ENCODE peak calls at places on chromosomes 11 and 22, in ten cellular contexts. One of them, this sample, is unnamed.

GRCh38 chr11:12404461-12404860 is 27.1 kb downstream of the PARVA start:
- DNase-seq in fibroblast of lung: no peak
- DNase-seq in H1: no peak
- DNase-seq in K562: no peak
- DNase-seq in neural progenitor cell: no peak
- DNase-seq in mammary epithelial cell: no peak
- DNase-seq in hepatocyte: no peak
- DNase-seq in HCT116: no peak
- DNase-seq in astrocyte: no peak
- DNase-seq in MM.1S: no peak
- DNase-seq in this sample: no peak

GRCh38 chr11:129828301-129828836 is 12.7 kb downstream of the TMEM45B start:
- DNase-seq in HCT116: peak
- DNase-seq in mammary epithelial cell: peak
- DNase-seq in hepatocyte: peak
- DNase-seq in fibroblast of lung: no peak
- DNase-seq in astrocyte: no peak
- DNase-seq in neural progenitor cell: no peak
- DNase-seq in H1: no peak
- DNase-seq in MM.1S: no peak
- DNase-seq in K562: no peak
- DNase-seq in this sample: no peak

GRCh38 chr11:119380816-119381185 is 689 bp downstream of the USP2 start:
- DNase-seq in H1: no peak
- DNase-seq in K562: no peak
- DNase-seq in fibroblast of lung: no peak
- DNase-seq in mammary epithelial cell: no peak
- DNase-seq in MM.1S: no peak
- DNase-seq in HCT116: no peak
- DNase-seq in hepatocyte: no peak
- DNase-seq in astrocyte: no peak
- DNase-seq in neural progenitor cell: peak
- DNase-seq in this sample: peak

GRCh38 chr11:116851631-116852030 is 14.2 kb upstream of the APOA1 start:
- DNase-seq in MM.1S: no peak
- DNase-seq in K562: no peak
- DNase-seq in mammary epithelial cell: no peak
- DNase-seq in H1: no peak
- DNase-seq in astrocyte: no peak
- DNase-seq in neural progenitor cell: no peak
- DNase-seq in HCT116: no peak
- DNase-seq in hepatocyte: no peak
- DNase-seq in fibroblast of lung: no peak
- DNase-seq in this sample: peak

GRCh38 chr11:12090061-12090572 is 20.3 kb upstream of the MICAL2 start:
- DNase-seq in HCT116: peak
- DNase-seq in mammary epithelial cell: peak
- DNase-seq in K562: peak
- DNase-seq in H1: no peak
- DNase-seq in hepatocyte: no peak
- DNase-seq in astrocyte: peak
- DNase-seq in neural progenitor cell: no peak
- DNase-seq in MM.1S: no peak
- DNase-seq in fibroblast of lung: peak
- DNase-seq in this sample: no peak

GRCh38 chr22:37177221-37177620 is 10.8 kb downstream of the C1QTNF6 start:
- DNase-seq in fibroblast of lung: no peak
- DNase-seq in K562: no peak
- DNase-seq in neural progenitor cell: no peak
- DNase-seq in astrocyte: no peak
- DNase-seq in H1: no peak
- DNase-seq in hepatocyte: no peak
- DNase-seq in HCT116: no peak
- DNase-seq in mammary epithelial cell: no peak
- DNase-seq in MM.1S: no peak
- DNase-seq in this sample: no peak

GRCh38 chr11:88604255-88604654 is 266.7 kb upstream of the CTSC start:
- DNase-seq in hepatocyte: no peak
- DNase-seq in K562: no peak
- DNase-seq in mammary epithelial cell: peak
- DNase-seq in neural progenitor cell: no peak
- DNase-seq in HCT116: no peak
- DNase-seq in MM.1S: no peak
- DNase-seq in fibroblast of lung: peak
- DNase-seq in astrocyte: peak
- DNase-seq in H1: no peak
- DNase-seq in this sample: no peak

GRCh38 chr11:57144531-57145320 is 37.0 kb upstream of the LRRC55 start:
- DNase-seq in MM.1S: no peak
- DNase-seq in neural progenitor cell: no peak
- DNase-seq in HCT116: no peak
- DNase-seq in mammary epithelial cell: no peak
- DNase-seq in hepatocyte: no peak
- DNase-seq in H1: no peak
- DNase-seq in K562: no peak
- DNase-seq in fibroblast of lung: no peak
- DNase-seq in astrocyte: no peak
- DNase-seq in this sample: no peak

GRCh38 chr11:117992136-117992535 is 5.9 kb downstream of the IL10RA start:
- DNase-seq in astrocyte: no peak
- DNase-seq in neural progenitor cell: no peak
- DNase-seq in H1: no peak
- DNase-seq in K562: no peak
- DNase-seq in HCT116: no peak
- DNase-seq in mammary epithelial cell: no peak
- DNase-seq in MM.1S: peak
- DNase-seq in fibroblast of lung: no peak
- DNase-seq in hepatocyte: no peak
- DNase-seq in this sample: no peak

GRCh38 chr22:44210721-44211120 is 30.0 kb downstream of the PARVG start:
- DNase-seq in astrocyte: peak
- DNase-seq in H1: no peak
- DNase-seq in MM.1S: no peak
- DNase-seq in hepatocyte: no peak
- DNase-seq in neural progenitor cell: no peak
- DNase-seq in mammary epithelial cell: no peak
- DNase-seq in fibroblast of lung: peak
- DNase-seq in K562: no peak
- DNase-seq in HCT116: no peak
- DNase-seq in this sample: no peak

GRCh38 chr11:59144096-59144495 is 1.4 kb downstream of the FAM111A start:
- DNase-seq in astrocyte: no peak
- DNase-seq in neural progenitor cell: no peak
- DNase-seq in MM.1S: no peak
- DNase-seq in K562: no peak
- DNase-seq in mammary epithelial cell: no peak
- DNase-seq in H1: no peak
- DNase-seq in fibroblast of lung: no peak
- DNase-seq in hepatocyte: no peak
- DNase-seq in HCT116: no peak
- DNase-seq in this sample: peak

GRCh38 chr11:134293119-134294113 is 17.2 kb downstream of the GLB1L3 start:
- DNase-seq in neural progenitor cell: no peak
- DNase-seq in H1: no peak
- DNase-seq in astrocyte: no peak
- DNase-seq in mammary epithelial cell: no peak
- DNase-seq in HCT116: no peak
- DNase-seq in MM.1S: no peak
- DNase-seq in K562: no peak
- DNase-seq in fibroblast of lung: no peak
- DNase-seq in hepatocyte: no peak
- DNase-seq in this sample: no peak

GRCh38 chr11:134291196-134291595 is 15.0 kb downstream of the GLB1L3 start:
- DNase-seq in astrocyte: no peak
- DNase-seq in H1: no peak
- DNase-seq in K562: no peak
- DNase-seq in MM.1S: no peak
- DNase-seq in mammary epithelial cell: no peak
- DNase-seq in neural progenitor cell: no peak
- DNase-seq in fibroblast of lung: no peak
- DNase-seq in HCT116: no peak
- DNase-seq in hepatocyte: no peak
- DNase-seq in this sample: no peak

GRCh38 chr11:134294664-134295063 is 18.5 kb downstream of the GLB1L3 start:
- DNase-seq in mammary epithelial cell: no peak
- DNase-seq in fibroblast of lung: no peak
- DNase-seq in astrocyte: no peak
- DNase-seq in hepatocyte: no peak
- DNase-seq in HCT116: no peak
- DNase-seq in MM.1S: no peak
- DNase-seq in K562: no peak
- DNase-seq in H1: no peak
- DNase-seq in neural progenitor cell: no peak
- DNase-seq in this sample: no peak

GRCh38 chr11:134290646-134291045 is 14.5 kb downstream of the GLB1L3 start:
- DNase-seq in hepatocyte: no peak
- DNase-seq in astrocyte: no peak
- DNase-seq in H1: no peak
- DNase-seq in HCT116: no peak
- DNase-seq in MM.1S: no peak
- DNase-seq in neural progenitor cell: no peak
- DNase-seq in mammary epithelial cell: no peak
- DNase-seq in K562: no peak
- DNase-seq in fibroblast of lung: no peak
- DNase-seq in this sample: no peak

GRCh38 chr11:134292661-134293060 is 16.5 kb downstream of the GLB1L3 start:
- DNase-seq in fibroblast of lung: no peak
- DNase-seq in mammary epithelial cell: no peak
- DNase-seq in HCT116: no peak
- DNase-seq in H1: no peak
- DNase-seq in hepatocyte: no peak
- DNase-seq in MM.1S: no peak
- DNase-seq in neural progenitor cell: no peak
- DNase-seq in K562: no peak
- DNase-seq in astrocyte: no peak
- DNase-seq in this sample: no peak
- TF ChIP-seq EZH2 in fibroblast of lung: no peak
- TF ChIP-seq EZH2 in mammary epithelial cell: no peak
- TF ChIP-seq EZH2 in HCT116: no peak
- TF ChIP-seq EZH2 in H1: no peak
- TF ChIP-seq EZH2 in hepatocyte: no peak
- TF ChIP-seq EZH2 in MM.1S: no peak
- TF ChIP-seq EZH2 in neural progenitor cell: no peak
- TF ChIP-seq EZH2 in K562: no peak
- TF ChIP-seq EZH2 in astrocyte: no peak
- TF ChIP-seq EZH2 in this sample: no peak

DNA sequence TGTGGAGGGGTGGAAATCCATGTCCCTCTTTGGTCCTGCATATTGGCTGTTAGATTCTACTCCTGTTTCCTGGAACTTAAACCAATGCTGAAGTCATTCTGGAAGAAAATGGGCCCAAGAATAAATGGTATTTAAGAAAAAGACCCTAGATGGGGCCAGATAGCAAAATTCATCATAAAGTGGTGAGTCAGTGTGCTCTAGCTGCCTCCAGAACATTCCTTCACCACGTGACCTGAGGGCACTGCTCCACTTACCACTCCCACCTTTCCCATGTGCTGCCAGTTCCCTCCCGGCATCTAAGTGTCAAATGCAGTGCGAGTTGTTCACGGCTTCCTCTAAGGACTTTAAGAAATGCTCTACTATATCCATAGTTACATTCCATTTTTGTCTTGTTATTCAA is 30.9 kb upstream of the NAP1L4 start:
- DNase-seq in hepatocyte: peak
- DNase-seq in mammary epithelial cell: peak
- DNase-seq in astrocyte: peak
- DNase-seq in K562: no peak
- DNase-seq in HCT116: no peak
- DNase-seq in neural progenitor cell: no peak
- DNase-seq in fibroblast of lung: peak
- DNase-seq in MM.1S: no peak
- DNase-seq in H1: no peak
- DNase-seq in this sample: no peak
- TF ChIP-seq CTCF in hepatocyte: no peak
- TF ChIP-seq CTCF in mammary epithelial cell: no peak
- TF ChIP-seq CTCF in astrocyte: no peak
- TF ChIP-seq CTCF in K562: no peak
- TF ChIP-seq CTCF in HCT116: no peak
- TF ChIP-seq CTCF in neural progenitor cell: no peak
- TF ChIP-seq CTCF in fibroblast of lung: no peak
- TF ChIP-seq CTCF in MM.1S: no peak
- TF ChIP-seq CTCF in H1: no peak
- TF ChIP-seq CTCF in this sample: no peak

DNA sequence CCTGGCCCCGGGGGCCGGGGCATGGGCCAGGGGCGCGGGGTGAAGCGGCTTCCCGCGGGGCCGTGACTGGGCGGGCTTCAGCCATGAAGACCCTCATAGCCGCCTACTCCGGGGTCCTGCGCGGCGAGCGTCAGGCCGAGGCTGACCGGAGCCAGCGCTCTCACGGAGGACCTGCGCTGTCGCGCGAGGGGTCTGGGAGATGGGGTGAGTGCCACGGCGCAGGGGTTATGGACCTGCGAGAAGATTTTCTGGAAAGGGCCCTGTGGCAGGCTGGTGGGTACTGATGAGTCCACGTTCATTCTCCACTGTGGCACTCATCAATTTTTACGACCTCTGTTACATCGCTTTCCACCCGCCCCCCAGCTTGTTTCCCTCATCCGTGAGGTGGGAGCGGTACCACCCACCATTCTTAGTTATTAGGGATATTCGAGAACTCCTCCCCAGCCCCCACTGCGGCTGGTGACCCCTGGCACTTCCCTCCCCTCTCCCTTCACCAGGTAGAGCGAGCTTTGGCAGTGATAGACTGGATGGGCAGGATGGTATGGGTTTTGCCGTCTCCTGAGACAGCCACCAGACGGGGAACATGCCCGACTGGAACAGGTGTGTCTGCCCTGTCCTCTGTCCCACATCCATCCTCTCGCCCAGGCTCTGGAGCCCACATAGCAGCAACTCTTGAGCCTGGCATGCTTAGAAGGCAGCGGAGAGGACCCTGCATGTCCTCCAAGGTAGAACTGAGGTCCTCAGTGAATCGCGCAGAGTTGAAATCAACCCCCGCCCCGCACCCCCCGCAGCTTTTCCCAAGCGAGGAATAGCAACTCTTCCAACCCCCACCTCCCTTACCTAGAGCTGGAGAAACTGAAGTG is 562 bp downstream of the DGAT2 start:
- DNase-seq in H1: no peak
- DNase-seq in hepatocyte: no peak
- DNase-seq in MM.1S: no peak
- DNase-seq in mammary epithelial cell: no peak
- DNase-seq in fibroblast of lung: no peak
- DNase-seq in astrocyte: no peak
- DNase-seq in neural progenitor cell: no peak
- DNase-seq in K562: no peak
- DNase-seq in HCT116: no peak
- DNase-seq in this sample: no peak
- TF ChIP-seq EZH2 in H1: peak
- TF ChIP-seq EZH2 in hepatocyte: no peak
- TF ChIP-seq EZH2 in MM.1S: no peak
- TF ChIP-seq EZH2 in mammary epithelial cell: no peak
- TF ChIP-seq EZH2 in fibroblast of lung: peak
- TF ChIP-seq EZH2 in astrocyte: peak
- TF ChIP-seq EZH2 in neural progenitor cell: peak
- TF ChIP-seq EZH2 in K562: no peak
- TF ChIP-seq EZH2 in HCT116: no peak
- TF ChIP-seq EZH2 in this sample: no peak

DNA sequence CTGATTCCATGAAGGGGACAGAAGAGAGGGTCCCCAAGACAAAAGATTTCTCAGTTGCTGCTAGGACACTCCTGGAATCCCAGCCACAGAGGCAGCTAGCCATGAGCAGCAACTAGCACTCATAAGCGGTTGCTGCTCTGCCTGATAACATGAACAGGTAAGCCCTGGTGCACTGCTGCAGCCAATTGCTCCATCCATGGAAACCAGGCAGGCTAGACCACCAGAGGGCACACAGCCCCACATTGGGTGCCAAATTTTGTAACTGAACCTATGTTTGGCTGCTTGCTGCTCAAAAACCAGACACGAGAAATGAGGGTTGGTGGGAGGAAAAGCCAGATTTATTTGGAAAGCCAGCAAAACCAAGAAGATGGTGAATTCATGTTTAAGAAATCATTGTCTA is 21.9 kb upstream of the QSER1 start:
- DNase-seq in H1: no peak
- DNase-seq in hepatocyte: no peak
- DNase-seq in neural progenitor cell: peak
- DNase-seq in K562: peak
- DNase-seq in astrocyte: no peak
- DNase-seq in mammary epithelial cell: no peak
- DNase-seq in MM.1S: no peak
- DNase-seq in fibroblast of lung: no peak
- DNase-seq in HCT116: no peak
- DNase-seq in this sample: peak
- TF ChIP-seq CTCF in H1: peak
- TF ChIP-seq CTCF in hepatocyte: peak
- TF ChIP-seq CTCF in neural progenitor cell: peak
- TF ChIP-seq CTCF in K562: peak
- TF ChIP-seq CTCF in astrocyte: peak
- TF ChIP-seq CTCF in mammary epithelial cell: peak
- TF ChIP-seq CTCF in MM.1S: peak
- TF ChIP-seq CTCF in fibroblast of lung: peak
- TF ChIP-seq CTCF in HCT116: peak
- TF ChIP-seq CTCF in this sample: peak